ENCODE peak calls at places on chromosomes 7 and 10, in six cellular contexts. P is MM.1S, I is psoas muscle, Q is A549, A is mesothelial cell of epicardium, T is astrocyte. U is an unnamed sample.
A peak's percentile ranks its signal among the peaks of the same experiment; 100 is the strongest.

GRCh38 chr7:47379629-47380324 is 202.1 kb downstream of the TNS3 start:
- DNase-seq in P (no peak), I (peak; percentile 69), Q (no peak), A (peak; percentile 64), T (peak; percentile 81), U (peak; percentile 68)

GRCh38 chr10:86957471-86958108 is at the start of gene MMRN2:
- DNase-seq in P (no peak), I (peak; percentile 63), Q (no peak), A (no peak), T (no peak), U (peak; percentile 65)

GRCh38 chr7:66748791-66749190 is 8.3 kb downstream of the RABGEF1 start:
- DNase-seq in P (no peak), I (peak; percentile 66), Q (no peak), A (no peak), T (no peak), U (no peak)

GRCh38 chr7:20283997-20284396 is 46.7 kb upstream of the ITGB8 start:
- DNase-seq in P (peak; percentile 82), I (no peak), Q (no peak), A (no peak), T (no peak), U (no peak)

GRCh38 chr7:78472519-78472918 is 673.9 kb downstream of the PHTF2 start:
- DNase-seq in P (no peak), I (no peak), Q (no peak), A (no peak), T (peak; percentile 52), U (peak; percentile 39)

GRCh38 chr7:96786998-96787395 is 77.4 kb upstream of the SEM1 start:
- DNase-seq in P (no peak), I (no peak), Q (no peak), A (no peak), T (no peak), U (no peak)

GRCh38 chr7:128032605-128033235 is 1.5 kb upstream of the LRRC4 start:
- DNase-seq in P (no peak), I (no peak), Q (no peak), A (peak; percentile 47), T (no peak), U (no peak)

GRCh38 chr10:29807407-29807806 is 172.6 kb upstream of the SVIL start:
- DNase-seq in P (no peak), I (no peak), Q (peak; percentile 47), A (no peak), T (peak; percentile 89), U (peak; percentile 71)

GRCh38 chr10:46223064-46223480 is 63.7 kb upstream of the ANTXRL start:
- DNase-seq in P (peak; percentile 19), I (no peak), Q (no peak), A (no peak), T (no peak), U (no peak)

GRCh38 chr7:105352018-105352612 is 36.6 kb downstream of the SRPK2 start:
- DNase-seq in P (peak; percentile 95), I (peak; percentile 83), Q (no peak), A (no peak), T (peak; percentile 98), U (peak; percentile 95)

GRCh38 chr7:31175672-31176071 is 123.6 kb downstream of the ADCYAP1R1 start:
- DNase-seq in P (no peak), I (no peak), Q (peak; percentile 11), A (no peak), T (no peak), U (no peak)

GRCh38 chr10:95537543-95537930 is 23.6 kb downstream of the SORBS1 start:
- DNase-seq in P (no peak), I (no peak), Q (no peak), A (no peak), T (no peak), U (no peak)

GRCh38 chr7:103487419-103487818 is 41.4 kb upstream of the SLC26A5 start:
- DNase-seq in P (no peak), I (no peak), Q (no peak), A (no peak), T (no peak), U (no peak)

DNA sequence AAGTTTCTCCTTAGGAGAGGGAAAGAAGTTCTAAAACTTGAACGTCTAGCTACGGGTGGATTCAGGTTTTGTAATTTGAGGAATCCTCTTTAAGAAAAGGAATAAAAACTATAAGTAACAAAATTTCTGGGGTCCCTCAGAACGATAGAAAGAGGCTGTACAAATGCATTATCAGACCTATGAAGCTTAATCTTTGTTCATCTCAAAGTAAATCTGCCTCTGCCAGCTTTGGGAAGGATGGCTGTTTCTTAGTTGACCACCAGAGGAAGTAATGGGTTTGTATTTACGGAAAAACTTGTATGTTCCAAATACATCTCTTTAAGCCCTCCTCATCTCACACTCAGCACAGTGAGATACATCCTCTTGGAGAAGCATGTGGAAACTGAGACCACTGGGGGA is 864 bp downstream of the PSTK start:
- DNase-seq in P (peak; percentile 46), I (no peak), Q (peak; percentile 57), A (no peak), T (peak; percentile 35), U (peak; percentile 60)
- TF ChIP-seq CTCF in P (peak; percentile 50), I (peak; percentile 22), Q (peak; percentile 33), A (peak; percentile 35), T (peak; percentile 40), U (peak; percentile 53)

DNA sequence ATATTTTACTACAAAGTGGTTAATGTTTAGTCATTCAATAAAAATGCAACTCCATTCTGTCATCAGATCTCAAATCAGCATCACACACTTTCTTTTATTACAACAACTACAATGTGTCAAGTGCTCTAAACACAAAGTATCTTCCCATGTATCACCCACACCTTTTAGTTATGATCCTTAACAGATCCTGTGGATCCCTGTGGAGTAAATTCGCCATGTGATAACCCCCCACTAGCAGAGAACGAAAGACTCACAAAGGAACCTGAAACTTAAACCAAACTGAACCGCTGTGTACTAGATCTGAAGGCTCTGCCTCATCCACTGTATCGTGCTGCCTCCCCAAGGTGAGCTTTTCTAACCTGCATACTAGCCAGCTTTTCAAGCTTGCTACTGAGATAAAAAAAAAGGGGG is 1.8 kb downstream of the DPY19L1 start:
- DNase-seq in P (peak; percentile 84), I (no peak), Q (peak; percentile 29), A (no peak), T (peak; percentile 47), U (peak; percentile 48)
- TF ChIP-seq CTCF in P (peak; percentile 59), I (no peak), Q (peak; percentile 54), A (no peak), T (no peak), U (peak; percentile 12)

GRCh38 chr10:102119417-102120141 is 589 bp downstream of the LDB1 start:
- DNase-seq in P (peak; percentile 18), I (peak; percentile 75), Q (peak; percentile 84), A (peak; percentile 56), T (peak; percentile 58), U (peak; percentile 78)

GRCh38 chr10:102121739-102122372 is 1.7 kb upstream of the LDB1 start:
- DNase-seq in P (no peak), I (no peak), Q (no peak), A (no peak), T (no peak), U (peak; percentile 48)

GRCh38 chr10:102118867-102119266 is 1.3 kb downstream of the LDB1 start:
- DNase-seq in P (no peak), I (no peak), Q (no peak), A (no peak), T (no peak), U (peak; percentile 56)

GRCh38 chr10:102120987-102121738 is 995 bp upstream of the LDB1 start:
- DNase-seq in P (no peak), I (peak; percentile 73), Q (no peak), A (peak; percentile 56), T (peak; percentile 71), U (peak; percentile 86)

DNA sequence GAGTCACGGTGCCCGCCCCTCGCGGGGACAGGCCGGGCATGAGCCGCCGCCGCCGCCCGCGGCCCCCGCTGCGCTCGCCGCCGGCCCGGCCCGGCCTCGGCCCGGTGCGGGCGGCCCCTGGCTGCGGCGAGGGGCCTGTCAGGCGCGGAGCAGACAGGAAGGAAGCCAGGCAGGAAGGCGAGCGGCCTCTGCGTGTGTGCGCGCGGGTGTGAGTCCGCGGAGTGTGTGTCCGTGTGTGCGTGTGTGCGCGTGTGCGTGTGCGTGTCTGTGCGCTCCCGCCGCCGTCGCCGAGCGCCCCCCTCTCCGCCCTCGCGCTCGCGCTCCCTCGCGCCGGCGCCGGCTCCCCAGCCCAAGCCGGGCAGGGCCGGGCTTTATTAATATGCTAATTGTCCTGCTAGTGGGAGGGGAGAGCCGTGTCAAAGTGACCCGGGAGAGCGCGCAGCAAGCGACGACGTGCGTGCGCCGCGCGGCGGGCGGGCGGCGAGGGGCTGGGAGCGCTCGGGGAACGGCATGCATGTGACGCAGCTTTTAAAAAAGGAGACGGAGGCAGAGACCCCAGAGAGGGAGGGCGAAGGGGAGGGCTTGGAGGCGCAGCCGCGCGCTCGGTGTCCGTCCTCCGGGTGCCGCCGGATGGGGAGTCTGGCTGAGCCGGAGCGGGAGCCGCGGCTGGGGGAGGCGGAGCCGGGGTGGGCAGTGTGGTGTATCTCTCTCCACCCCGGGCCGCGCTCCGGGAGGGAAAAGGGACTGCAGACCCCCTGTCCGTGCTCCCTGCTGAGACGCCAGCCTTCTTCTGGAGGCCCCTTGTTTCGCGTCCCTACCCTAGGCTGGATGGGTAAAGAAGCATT is at the start of gene LDB1:
- DNase-seq in P (peak; percentile 75), I (peak; percentile 89), Q (peak; percentile 81), A (peak; percentile 84), T (peak; percentile 57), U (peak; percentile 78)
- TF ChIP-seq CTCF in P (no peak), I (peak; percentile 15), Q (peak; percentile 4), A (no peak), T (no peak), U (no peak)

GRCh38 chr7:26499316-26499897 is 207.7 kb downstream of the SNX10 start:
- DNase-seq in P (no peak), I (no peak), Q (no peak), A (no peak), T (no peak), U (no peak)

GRCh38 chr7:26495569-26495968 is 203.9 kb downstream of the SNX10 start:
- DNase-seq in P (no peak), I (no peak), Q (no peak), A (no peak), T (no peak), U (no peak)

GRCh38 chr7:26497801-26498596 is 206.3 kb downstream of the SNX10 start:
- DNase-seq in P (no peak), I (no peak), Q (no peak), A (no peak), T (no peak), U (no peak)

GRCh38 chr7:26504417-26504816 is 212.8 kb downstream of the SNX10 start:
- DNase-seq in P (no peak), I (no peak), Q (no peak), A (no peak), T (no peak), U (no peak)

GRCh38 chr7:26500749-26501352 is 209.2 kb downstream of the SNX10 start:
- DNase-seq in P (peak; percentile 51), I (no peak), Q (peak; percentile 26), A (no peak), T (peak; percentile 5), U (peak; percentile 54)
- TF ChIP-seq CTCF in P (peak; percentile 68), I (peak; percentile 53), Q (peak; percentile 69), A (no peak), T (peak; percentile 46), U (peak; percentile 57)

GRCh38 chr7:98265841-98266271 is 13.8 kb upstream of the TECPR1 start:
- DNase-seq in P (no peak), I (no peak), Q (no peak), A (no peak), T (peak; percentile 52), U (peak; percentile 32)

GRCh38 chr7:98267305-98267704 is 14.2 kb upstream of the BRI3 start:
- DNase-seq in P (no peak), I (no peak), Q (no peak), A (no peak), T (no peak), U (no peak)

DNA sequence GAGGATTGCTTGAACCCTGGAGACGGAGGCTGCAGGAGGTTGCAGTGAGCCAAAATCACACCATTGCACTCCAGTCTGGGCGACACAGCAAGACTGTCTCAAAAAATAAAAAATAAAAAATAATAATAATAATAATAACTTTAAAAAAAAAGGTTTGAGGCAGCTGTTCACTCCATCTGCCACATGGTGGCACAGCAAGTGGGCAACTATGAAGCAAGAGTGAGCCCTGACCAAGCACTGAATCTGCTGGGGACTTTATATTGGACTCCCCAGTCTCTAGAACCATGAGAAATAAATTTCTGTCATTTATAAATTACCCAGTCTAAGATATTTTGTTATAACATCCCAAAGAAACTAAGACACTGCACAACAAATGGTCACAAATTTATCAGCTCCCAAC is 14.6 kb upstream of the BRI3 start:
- DNase-seq in P (no peak), I (no peak), Q (no peak), A (no peak), T (no peak), U (peak; percentile 52)
- TF ChIP-seq CTCF in P (no peak), I (peak; percentile 20), Q (peak; percentile 48), A (peak; percentile 25), T (peak; percentile 21), U (peak; percentile 52)